ENCODE peak calls at places on chromosomes 12 and 14, in four cellular contexts. C, V, O and M are unnamed samples.

GRCh38 chr14:96994999-96995398 is 197.8 kb downstream of the VRK1 start:
- DNase-seq in C (no peak), V (no peak), O (no peak), M (no peak)

GRCh38 chr12:87756721-87757120 is 272.5 kb downstream of the C12orf50 start:
- DNase-seq in C (no peak), V (no peak), O (no peak), M (no peak)

GRCh38 chr12:38847247-38847646 is 58.1 kb downstream of the CPNE8 start:
- DNase-seq in C (no peak), V (no peak), O (no peak), M (no peak)

GRCh38 chr12:119363490-119363889 is 29.0 kb downstream of the CCDC60 start:
- DNase-seq in C (no peak), V (no peak), O (no peak), M (no peak)

GRCh38 chr14:77284066-77284855 is 13.3 kb upstream of the NGB start:
- DNase-seq in C (no peak), V (no peak), O (no peak), M (no peak)

GRCh38 chr12:48198619-48198973 is 4.5 kb downstream of the OR10AD1 start:
- DNase-seq in C (no peak), V (no peak), O (no peak), M (no peak)

GRCh38 chr14:104429291-104429861 is 150.2 kb upstream of the C14orf180 start:
- DNase-seq in C (no peak), V (no peak), O (no peak), M (no peak)

GRCh38 chr14:83909507-83909906 is 1620.4 kb upstream of the FLRT2 start:
- DNase-seq in C (no peak), V (no peak), O (no peak), M (peak)

GRCh38 chr14:101733211-101733610 is 28.3 kb upstream of the PPP2R5C start:
- DNase-seq in C (no peak), V (peak), O (no peak), M (peak)

GRCh38 chr12:84912191-84913142 is at the start of gene SLC6A15:
- DNase-seq in C (peak), V (no peak), O (no peak), M (peak)

GRCh38 chr14:50397461-50398196 is 948 bp upstream of the CDKL1 start:
- DNase-seq in C (no peak), V (peak), O (no peak), M (peak)

GRCh38 chr14:68495638-68496114 is 297.2 kb downstream of the ZFP36L1 start:
- DNase-seq in C (no peak), V (no peak), O (no peak), M (no peak)

GRCh38 chr12:9389796-9390195 is 181.6 kb upstream of the PZP start:
- DNase-seq in C (no peak), V (no peak), O (no peak), M (no peak)

GRCh38 chr12:73906757-73907156 is 630.9 kb upstream of the ATXN7L3B start:
- DNase-seq in C (no peak), V (no peak), O (no peak), M (no peak)

GRCh38 chr14:33563492-33563891 is 387.4 kb downstream of the EGLN3 start:
- DNase-seq in C (no peak), V (no peak), O (no peak), M (no peak)

GRCh38 chr12:122858171-122858570 is 22.9 kb downstream of the HIP1R start:
- DNase-seq in C (no peak), V (no peak), O (no peak), M (no peak)

GRCh38 chr12:79553863-79554574 is 136.7 kb downstream of the PAWR start:
- DNase-seq in C (no peak), V (no peak), O (no peak), M (no peak)

GRCh38 chr12:108793756-108794441 is 62.6 kb upstream of the CORO1C start:
- DNase-seq in C (no peak), V (no peak), O (no peak), M (no peak)

GRCh38 chr12:49367381-49368239 is at the start of gene SPATS2:
- DNase-seq in C (peak), V (no peak), O (no peak), M (no peak)

GRCh38 chr14:68790656-68791077 is 2.2 kb downstream of the ZFP36L1 start:
- DNase-seq in C (no peak), V (no peak), O (no peak), M (no peak)

GRCh38 chr12:15532364-15532977 is 210.2 kb downstream of the PTPRO start:
- DNase-seq in C (no peak), V (peak), O (no peak), M (peak)

GRCh38 chr12:112716099-112717093 is 75.2 kb upstream of the RPH3A start:
- DNase-seq in C (peak), V (no peak), O (no peak), M (no peak)

GRCh38 chr12:27952510-27952909 is 20.0 kb downstream of the PTHLH start:
- DNase-seq in C (no peak), V (no peak), O (no peak), M (no peak)